ENCODE peak calls at places on chromosome 6, in eight cellular contexts. H, T, J, X, Q, O, Y and A are unnamed samples.

GRCh38 chr6:10862361-10862760 is 19.5 kb downstream of the GCM2 start:
- DNase-seq in J (no peak), O (no peak), Y (no peak), H (no peak), Q (no peak), T (no peak), X (no peak), A (no peak)

GRCh38 chr6:132060591-132060990 is 109.4 kb upstream of the CCN2 start:
- DNase-seq in Y (no peak), H (no peak), J (peak), O (peak), Q (no peak), X (no peak), T (peak), A (no peak)

GRCh38 chr6:32092760-32093497 is 16.2 kb downstream of the TNXB start:
- DNase-seq in Q (no peak), X (no peak), J (no peak), T (no peak), O (peak), Y (no peak), H (no peak), A (no peak)

GRCh38 chr6:149368065-149368464 is 32.0 kb upstream of the SUMO4 start:
- DNase-seq in Y (no peak), T (no peak), Q (no peak), J (no peak), O (no peak), X (no peak), H (no peak), A (no peak)

GRCh38 chr6:3592371-3592941 is 135.6 kb upstream of the SLC22A23 start:
- DNase-seq in H (no peak), T (peak), Q (no peak), X (no peak), O (peak), Y (peak), J (peak), A (no peak)

GRCh38 chr6:82088978-82089855 is 158.3 kb downstream of the IBTK start:
- DNase-seq in X (no peak), Q (peak), T (no peak), H (no peak), J (no peak), Y (no peak), O (no peak), A (no peak)

GRCh38 chr6:169363590-169363989 is 109.9 kb upstream of the THBS2 start:
- DNase-seq in Q (no peak), X (no peak), J (no peak), O (no peak), Y (no peak), T (no peak), H (no peak), A (no peak)

GRCh38 chr6:144955853-144956252 is 670.7 kb downstream of the UTRN start:
- DNase-seq in H (no peak), O (peak), Y (no peak), T (no peak), J (no peak), Q (no peak), X (no peak), A (no peak)

GRCh38 chr6:44051516-44051915 is 75.7 kb downstream of the MRPL14 start:
- DNase-seq in T (no peak), Q (no peak), Y (peak), X (no peak), J (peak), O (peak), H (no peak), A (no peak)

GRCh38 chr6:83417880-83418663 is 12.8 kb downstream of the ME1 start:
- DNase-seq in X (no peak), H (no peak), O (peak), Y (peak), T (peak), J (peak), Q (peak), A (no peak)

GRCh38 chr6:158853072-158853871 is 34.1 kb upstream of the EZR start:
- DNase-seq in Q (peak), X (peak), Y (peak), T (peak), O (peak), H (peak), J (peak), A (no peak)

GRCh38 chr6:51887859-51888258 is 199.6 kb downstream of the PKHD1 start:
- DNase-seq in O (no peak), Y (no peak), T (no peak), J (no peak), Q (no peak), X (no peak), H (no peak), A (no peak)

GRCh38 chr6:107491059-107491609 is 1.2 kb downstream of the SOBP start:
- DNase-seq in O (peak), Y (peak), T (peak), H (peak), X (peak), Q (peak), J (no peak), A (no peak)

GRCh38 chr6:134466751-134467525 is 149.0 kb upstream of the SGK1 start:
- DNase-seq in X (no peak), Q (no peak), H (no peak), T (peak), O (no peak), J (no peak), Y (no peak), A (no peak)

GRCh38 chr6:12782136-12782535 is 65.6 kb downstream of the PHACTR1 start:
- DNase-seq in Y (no peak), Q (no peak), J (no peak), X (no peak), H (no peak), O (no peak), T (no peak), A (no peak)

GRCh38 chr6:170083236-170084051 is 207.4 kb downstream of the DLL1 start:
- DNase-seq in T (no peak), Y (no peak), X (peak), J (no peak), Q (no peak), O (no peak), H (peak), A (no peak)

GRCh38 chr6:56072856-56073255 is 174.5 kb downstream of the COL21A1 start:
- DNase-seq in J (no peak), T (no peak), O (peak), H (no peak), Y (no peak), Q (no peak), X (no peak), A (no peak)

GRCh38 chr6:139981810-139982550 is 607.5 kb upstream of the CITED2 start:
- DNase-seq in X (peak), H (no peak), Y (peak), Q (peak), O (peak), J (no peak), T (peak), A (no peak)

GRCh38 chr6:169959129-169960002 is 207.9 kb downstream of the ERMARD start:
- DNase-seq in X (peak), T (peak), Y (no peak), O (no peak), J (no peak), H (no peak), Q (no peak), A (peak)

GRCh38 chr6:16338577-16339262 is 100.3 kb downstream of the GMPR start:
- DNase-seq in Y (peak), T (peak), X (peak), H (no peak), O (peak), Q (peak), J (peak), A (peak)

GRCh38 chr6:32074996-32075532 is 34.1 kb downstream of the TNXB start:
- DNase-seq in Q (no peak), O (no peak), Y (no peak), H (no peak), T (no peak), J (no peak), X (no peak), A (no peak)

GRCh38 chr6:112639436-112639835 is 292.3 kb downstream of the RFPL4B start:
- DNase-seq in H (no peak), T (peak), O (peak), Y (no peak), Q (no peak), X (no peak), J (no peak), A (no peak)

GRCh38 chr6:39171489-39172376 is 56.7 kb upstream of the SAYSD1 start:
- DNase-seq in X (no peak), T (no peak), H (no peak), O (no peak), J (no peak), Q (no peak), Y (no peak), A (no peak)

GRCh38 chr6:170108890-170109587 is 181.8 kb downstream of the DLL1 start:
- DNase-seq in H (no peak), O (no peak), Y (no peak), T (no peak), X (no peak), J (no peak), Q (no peak), A (peak)

GRCh38 chr6:133761706-133762105 is 127.2 kb upstream of the TCF21 start:
- DNase-seq in T (no peak), O (no peak), H (no peak), J (no peak), X (no peak), Y (no peak), Q (no peak), A (no peak)

GRCh38 chr6:35294308-35294945 is 3.2 kb upstream of the DEF6 start:
- DNase-seq in H (no peak), T (peak), J (peak), Q (peak), X (peak), Y (peak), O (peak), A (no peak)
- TF ChIP-seq CTCF in H (peak), T (peak), J (peak), Q (peak), X (peak), Y (peak), O (peak), A (peak)

DNA sequence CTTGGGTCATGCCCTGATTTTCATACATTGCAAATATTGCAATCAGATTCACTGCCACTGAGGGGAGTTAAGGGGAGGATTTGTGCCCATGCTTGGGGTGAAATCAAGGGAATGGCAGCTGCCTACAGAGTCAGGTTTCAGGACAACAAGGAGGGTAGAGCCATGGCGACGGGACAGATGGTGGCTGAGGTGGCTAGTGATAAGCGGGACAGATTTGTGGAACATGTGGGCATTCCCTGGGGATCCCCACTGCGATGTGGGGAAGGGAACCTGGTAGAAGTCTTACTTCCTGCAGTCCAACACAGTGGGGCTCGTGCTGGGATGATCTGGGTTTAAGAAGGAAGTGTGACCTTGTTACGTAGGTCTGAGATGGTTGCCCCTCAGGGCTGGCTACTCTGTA is 292.1 kb upstream of the JARID2 start:
- DNase-seq in O (no peak), H (no peak), T (no peak), J (no peak), Q (no peak), Y (no peak), X (no peak), A (no peak)
- TF ChIP-seq CTCF in O (no peak), H (no peak), T (no peak), J (no peak), Q (no peak), Y (no peak), X (no peak), A (no peak)

DNA sequence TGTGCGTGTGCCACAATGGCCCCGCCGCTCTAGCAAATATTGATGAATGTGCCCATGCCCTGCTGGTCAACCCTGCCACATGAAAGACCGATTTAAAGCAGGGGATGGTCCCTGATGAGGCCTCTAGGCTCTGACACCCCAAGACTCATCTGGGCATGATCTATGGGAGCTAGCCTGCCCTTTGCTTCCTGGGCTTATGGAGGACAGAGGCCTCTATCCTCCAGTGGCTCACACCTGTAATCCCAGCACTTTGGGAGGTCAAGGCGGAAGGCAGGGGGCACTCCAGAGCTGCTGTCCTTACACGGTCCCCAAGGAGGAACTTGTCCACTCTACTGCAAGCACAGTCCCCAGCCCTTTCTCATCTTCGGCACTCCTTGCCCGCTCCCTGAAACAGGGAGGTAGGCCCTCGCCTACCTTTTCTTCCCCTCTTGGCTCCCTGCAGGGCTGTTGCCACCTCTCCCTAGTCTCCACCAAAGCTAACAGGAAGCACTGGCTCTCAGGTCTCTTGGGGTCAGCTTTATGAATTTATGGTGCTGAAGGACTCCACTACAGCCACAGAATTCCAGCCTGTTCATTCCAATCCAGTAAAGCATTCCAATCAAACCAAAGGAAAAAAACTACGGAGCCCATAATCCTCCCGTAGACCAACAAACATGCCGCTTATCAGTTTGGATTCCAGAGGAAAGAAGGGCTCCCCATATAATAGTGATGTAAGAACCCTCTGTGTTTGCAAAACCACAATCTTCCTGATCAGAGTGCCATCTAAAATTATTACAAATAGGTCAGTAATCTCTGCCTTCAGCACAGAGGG is 48.7 kb upstream of the FOXQ1 start:
- DNase-seq in T (no peak), Q (no peak), X (no peak), H (no peak), Y (no peak), J (no peak), O (no peak), A (no peak)
- TF ChIP-seq CTCF in T (no peak), Q (peak), X (no peak), H (no peak), Y (no peak), J (no peak), O (no peak), A (no peak)

DNA sequence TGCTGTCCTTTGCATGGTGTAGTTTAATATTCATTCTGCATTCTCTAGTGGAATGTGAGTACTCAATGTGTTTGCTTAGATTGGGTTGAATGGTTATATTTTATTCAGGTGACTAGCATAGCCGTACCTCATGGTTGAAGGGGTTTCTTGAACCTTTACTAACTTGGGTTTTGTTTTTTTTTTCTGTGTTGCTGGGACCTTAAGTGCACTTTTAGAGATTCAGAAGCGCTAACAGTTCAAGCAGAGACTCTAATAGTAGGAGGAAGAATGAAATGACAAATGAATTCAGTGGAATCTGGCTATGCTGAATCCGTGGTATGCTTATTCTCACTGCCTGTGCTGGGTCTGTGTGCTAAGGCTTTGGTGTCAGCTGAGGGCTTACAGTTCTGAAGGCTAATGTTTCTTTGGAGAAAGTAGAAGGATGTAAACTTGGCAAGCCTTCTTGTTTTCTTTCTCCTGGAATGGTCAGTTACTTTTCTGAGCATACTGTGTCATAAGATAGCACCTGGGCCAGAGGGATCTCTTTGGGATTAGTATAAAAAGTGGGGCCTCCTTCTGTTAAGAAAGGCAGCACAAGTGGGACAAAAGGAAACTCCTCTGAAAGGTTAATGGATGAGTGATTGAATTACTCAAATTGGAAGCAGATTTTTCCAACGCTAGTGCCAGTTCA is 28.7 kb downstream of the RNF144B start:
- DNase-seq in Q (peak), O (no peak), X (no peak), T (peak), J (peak), H (no peak), Y (no peak), A (no peak)
- TF ChIP-seq CTCF in Q (no peak), O (no peak), X (no peak), T (no peak), J (no peak), H (no peak), Y (no peak), A (no peak)

GRCh38 chr6:25789475-25789874 is 34.9 kb downstream of the SLC17A4 start:
- DNase-seq in X (no peak), H (no peak), Q (no peak), O (no peak), T (no peak), Y (no peak), J (no peak), A (no peak)

GRCh38 chr6:25787469-25787868 is 32.9 kb downstream of the SLC17A4 start:
- DNase-seq in X (no peak), J (no peak), O (no peak), T (no peak), Y (no peak), H (no peak), Q (no peak), A (no peak)

GRCh38 chr6:25792016-25792415 is 37.5 kb downstream of the SLC17A4 start:
- DNase-seq in J (no peak), X (no peak), T (no peak), Q (no peak), Y (no peak), O (no peak), H (no peak), A (no peak)

GRCh38 chr6:25793970-25794369 is 37.9 kb downstream of the SLC17A1 start:
- DNase-seq in T (no peak), Y (no peak), J (no peak), O (peak), X (no peak), Q (no peak), H (no peak), A (no peak)

GRCh38 chr6:25788305-25788922 is 33.9 kb downstream of the SLC17A4 start:
- DNase-seq in H (no peak), T (peak), J (no peak), O (peak), Y (peak), Q (peak), X (peak), A (no peak)
- TF ChIP-seq CTCF in H (no peak), T (peak), J (peak), O (peak), Y (peak), Q (peak), X (peak), A (peak)

DNA sequence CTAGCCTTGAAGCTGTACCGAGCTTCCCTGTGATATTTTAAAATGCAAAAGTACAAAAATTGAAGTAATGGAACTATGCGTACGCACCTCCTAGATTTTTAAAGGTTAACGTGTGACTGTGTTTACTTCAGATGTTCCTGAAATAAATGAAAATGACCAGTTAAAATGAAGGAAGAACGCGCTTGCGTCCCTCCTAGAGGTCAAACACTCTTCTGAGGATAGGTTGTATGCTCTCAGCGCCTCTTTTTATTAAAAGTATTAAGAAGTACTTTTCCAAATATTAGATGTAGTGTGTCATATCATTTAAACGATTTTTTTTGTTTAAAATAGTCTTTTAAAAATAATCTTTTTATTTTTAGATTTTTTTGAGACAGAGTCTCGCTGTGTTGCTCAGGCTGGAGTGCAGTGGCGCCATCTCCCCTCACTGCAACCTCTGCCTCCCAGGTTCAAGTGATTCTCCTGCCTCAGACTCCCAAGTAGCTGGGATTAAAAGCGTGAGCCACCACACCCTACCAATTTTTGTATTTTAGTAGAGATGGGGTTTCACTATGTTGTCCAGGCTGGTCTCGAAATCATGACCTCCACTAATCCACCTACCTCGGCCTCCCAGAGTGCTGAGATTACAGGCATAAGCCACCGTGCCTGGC is 30.6 kb downstream of the TRIM38 start:
- DNase-seq in Y (no peak), Q (no peak), X (peak), T (no peak), H (no peak), J (no peak), O (no peak), A (no peak)
- TF ChIP-seq CTCF in Y (no peak), Q (no peak), X (no peak), T (no peak), H (no peak), J (no peak), O (no peak), A (no peak)

DNA sequence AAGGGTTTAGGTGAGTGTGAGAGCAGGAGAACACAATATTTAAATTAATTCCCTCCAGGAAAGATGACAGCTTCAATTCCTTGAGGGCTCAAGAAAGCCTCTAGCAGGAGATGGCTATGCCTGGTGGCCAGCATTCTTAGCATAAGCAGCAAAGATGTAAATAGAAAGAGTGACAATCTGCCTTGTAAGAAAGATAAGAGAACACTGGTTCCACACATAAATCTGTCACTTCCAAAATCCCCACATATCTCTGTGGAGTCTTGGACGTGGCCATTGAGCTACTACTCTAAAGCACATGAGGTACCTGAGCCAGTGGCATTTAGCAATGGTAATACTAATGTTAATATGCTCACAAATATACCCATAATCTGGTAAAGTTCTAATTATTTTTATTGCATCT is 29.2 kb downstream of the DEFB114 start:
- DNase-seq in Q (no peak), H (no peak), Y (no peak), T (no peak), O (no peak), X (no peak), J (no peak), A (no peak)
- TF ChIP-seq CTCF in Q (no peak), H (no peak), Y (no peak), T (no peak), O (no peak), X (no peak), J (no peak), A (no peak)